ENCODE peak calls at places on chromosomes 3 and 15, in nine cellular contexts. E, I, Q, C, T, P, M, W and J are unnamed samples.

GRCh38 chr3:18354706-18355105 is 70.4 kb downstream of the SATB1 start:
- DNase-seq in E (no peak), I (no peak), Q (no peak), C (no peak), T (no peak), P (no peak), M (no peak), W (no peak), J (no peak)

GRCh38 chr15:60611592-60612346 is 132.8 kb upstream of the ICE2 start:
- DNase-seq in E (no peak), I (no peak), Q (no peak), C (no peak), T (no peak), P (no peak), M (no peak), W (no peak), J (no peak)

GRCh38 chr3:53162672-53163458 is 1.9 kb downstream of the PRKCD start:
- DNase-seq in E (no peak), I (no peak), Q (no peak), C (peak), T (peak), P (no peak), M (no peak), W (no peak), J (no peak)

GRCh38 chr3:151772825-151773480 is 39.2 kb downstream of the AADACL2 start:
- DNase-seq in E (no peak), I (no peak), Q (peak), C (no peak), T (no peak), P (no peak), M (no peak), W (no peak), J (no peak)

GRCh38 chr15:42036112-42036905 is 15.5 kb upstream of the PLA2G4E start:
- DNase-seq in E (no peak), I (no peak), Q (no peak), C (no peak), T (no peak), P (no peak), M (no peak), W (peak), J (no peak)

GRCh38 chr3:126167550-126167949 is 12.8 kb downstream of the ALDH1L1 start:
- DNase-seq in E (no peak), I (no peak), Q (no peak), C (no peak), T (no peak), P (no peak), M (no peak), W (no peak), J (no peak)

GRCh38 chr15:22963546-22964125 is 16.5 kb downstream of the CYFIP1 start:
- DNase-seq in E (no peak), I (no peak), Q (no peak), C (no peak), T (no peak), P (no peak), M (no peak), W (no peak), J (no peak)

GRCh38 chr3:178083906-178084823 is 452.1 kb upstream of the KCNMB2 start:
- DNase-seq in E (peak), I (peak), Q (no peak), C (no peak), T (no peak), P (no peak), M (no peak), W (no peak), J (no peak)

GRCh38 chr3:194262345-194263305 is 88.5 kb downstream of the CPN2 start:
- DNase-seq in E (no peak), I (no peak), Q (no peak), C (no peak), T (no peak), P (no peak), M (no peak), W (no peak), J (no peak)

GRCh38 chr15:85642054-85642692 is 152.6 kb downstream of the KLHL25 start:
- DNase-seq in E (no peak), I (no peak), Q (peak), C (no peak), T (no peak), P (no peak), M (no peak), W (no peak), J (peak)

GRCh38 chr3:52809821-52810377 is 15.3 kb downstream of the ITIH3 start:
- DNase-seq in E (peak), I (no peak), Q (no peak), C (no peak), T (no peak), P (no peak), M (no peak), W (no peak), J (no peak)

GRCh38 chr3:38644662-38645053 is 4.8 kb downstream of the SCN5A start:
- DNase-seq in E (no peak), I (no peak), Q (peak), C (no peak), T (no peak), P (no peak), M (no peak), W (no peak), J (peak)

GRCh38 chr3:24548278-24548677 is 53.6 kb upstream of the THRB start:
- DNase-seq in E (no peak), I (no peak), Q (no peak), C (no peak), T (no peak), P (no peak), M (no peak), W (no peak), J (no peak)

GRCh38 chr15:33293619-33294309 is 17.0 kb upstream of the RYR3 start:
- DNase-seq in E (no peak), I (no peak), Q (peak), C (no peak), T (no peak), P (no peak), M (no peak), W (peak), J (no peak)

GRCh38 chr15:41969851-41970431 is 2.4 kb downstream of the EHD4 start:
- DNase-seq in E (no peak), I (no peak), Q (no peak), C (no peak), T (peak), P (no peak), M (no peak), W (no peak), J (no peak)

GRCh38 chr3:11302444-11302843 is 30.2 kb downstream of the ATG7 start:
- DNase-seq in E (no peak), I (no peak), Q (no peak), C (no peak), T (no peak), P (no peak), M (no peak), W (no peak), J (no peak)

GRCh38 chr15:92365079-92365478 is 28.6 kb upstream of the ST8SIA2 start:
- DNase-seq in E (no peak), I (peak), Q (no peak), C (no peak), T (no peak), P (no peak), M (no peak), W (no peak), J (no peak)

GRCh38 chr3:76024640-76025039 is 239.3 kb upstream of the ZNF717 start:
- DNase-seq in E (peak), I (no peak), Q (no peak), C (no peak), T (no peak), P (no peak), M (no peak), W (no peak), J (no peak)

GRCh38 chr3:127375151-127375937 is 87.5 kb upstream of the PRR20G start:
- DNase-seq in E (no peak), I (no peak), Q (no peak), C (no peak), T (no peak), P (no peak), M (no peak), W (no peak), J (no peak)

GRCh38 chr3:42224178-42224577 is 41.8 kb downstream of the CCK start:
- DNase-seq in E (no peak), I (no peak), Q (no peak), C (no peak), T (no peak), P (no peak), M (no peak), W (no peak), J (no peak)

GRCh38 chr15:98896802-98897732 is 110.5 kb downstream of the PGPEP1L start:
- DNase-seq in E (peak), I (no peak), Q (no peak), C (no peak), T (no peak), P (peak), M (no peak), W (no peak), J (no peak)

GRCh38 chr15:91867581-91868026 is 14.1 kb downstream of the SLCO3A1 start:
- DNase-seq in E (no peak), I (peak), Q (peak), C (no peak), T (no peak), P (peak), M (no peak), W (no peak), J (peak)

GRCh38 chr3:134197681-134198261 is 52.9 kb downstream of the RYK start:
- DNase-seq in E (peak), I (peak), Q (no peak), C (no peak), T (no peak), P (no peak), M (no peak), W (no peak), J (peak)

GRCh38 chr3:64187065-64187959 is 38.0 kb downstream of the PRICKLE2 start:
- DNase-seq in E (peak), I (peak), Q (peak), C (no peak), T (no peak), P (peak), M (no peak), W (no peak), J (peak)

GRCh38 chr3:130607553-130608154 is 90.7 kb downstream of the COL6A6 start:
- DNase-seq in E (no peak), I (no peak), Q (no peak), C (no peak), T (no peak), P (no peak), M (no peak), W (no peak), J (no peak)

GRCh38 chr15:90315276-90315982 is 36.7 kb upstream of the ZNF774 start:
- DNase-seq in E (no peak), I (no peak), Q (peak), C (no peak), T (no peak), P (no peak), M (no peak), W (peak), J (peak)

GRCh38 chr15:48250640-48251076 is 44.6 kb downstream of the SLC12A1 start:
- DNase-seq in E (peak), I (peak), Q (peak), C (no peak), T (no peak), P (no peak), M (no peak), W (peak), J (peak)